ENCODE peak calls at places on chromosomes 11 and 22, in ten cellular contexts. R is stimulated activated CD4-positive, alpha-beta T cell treated with anti-CD3 and anti-CD28 coated beads, TNF-alpha, amount 100 ng/mL, for 4 hours; L is neural progenitor cell; M is nephron progenitor cell; Q is natural killer cell treated with Interleukin-12 subunit alpha and Interleukin-12 subunit beta and Interleukin-15 and Interleukin-18, amount 100 ng/mL, for 72 hours; Y is lower leg skin; V is NCI-H1092 treated with DMSO at 0.1 percent for 48 hours; T is naive thymus-derived CD8-positive, alpha-beta T cell; K is HEK293T; S is germinal center. B is an unnamed sample.

GRCh38 chr11:94613120-94613519 is 46.0 kb downstream of the PIWIL4 start:
- DNase-seq in R (no peak), L (no peak), M (no peak), Q (no peak), Y (no peak), V (no peak), T (no peak), K (no peak), S (no peak), B (no peak)

GRCh38 chr22:38863531-38864131 is 8.4 kb downstream of the CBX6 start:
- DNase-seq in R (no peak), L (no peak), M (no peak), Q (peak), Y (no peak), V (no peak), T (no peak), K (no peak), S (no peak), B (no peak)

GRCh38 chr22:35861451-35861850 is 143.8 kb downstream of the APOL5 start:
- DNase-seq in R (no peak), L (no peak), M (no peak), Q (no peak), Y (no peak), V (no peak), T (no peak), K (no peak), S (no peak), B (no peak)

GRCh38 chr11:114187173-114187572 is 109.0 kb upstream of the NNMT start:
- DNase-seq in R (no peak), L (no peak), M (no peak), Q (peak), Y (no peak), V (no peak), T (no peak), K (no peak), S (no peak), B (no peak)

GRCh38 chr22:39504071-39504470 is 2.0 kb downstream of the MIEF1 start:
- DNase-seq in R (no peak), L (no peak), M (no peak), Q (no peak), Y (no peak), V (no peak), T (no peak), K (no peak), S (no peak), B (no peak)

GRCh38 chr22:30566125-30566524 is 8.3 kb downstream of the GAL3ST1 start:
- DNase-seq in R (no peak), L (no peak), M (no peak), Q (no peak), Y (no peak), V (no peak), T (no peak), K (no peak), S (no peak), B (peak)

GRCh38 chr22:37378642-37379058 is 48.6 kb downstream of the ELFN2 start:
- DNase-seq in R (no peak), L (no peak), M (no peak), Q (no peak), Y (no peak), V (no peak), T (no peak), K (no peak), S (no peak), B (no peak)

GRCh38 chr11:70826950-70827349 is 425.4 kb downstream of the SHANK2 start:
- DNase-seq in R (no peak), L (no peak), M (no peak), Q (no peak), Y (no peak), V (peak), T (no peak), K (no peak), S (no peak), B (no peak)

GRCh38 chr22:40635008-40635939 is 1.2 kb downstream of the MRTFA start:
- DNase-seq in R (no peak), L (no peak), M (no peak), Q (no peak), Y (no peak), V (no peak), T (no peak), K (no peak), S (no peak), B (no peak)

GRCh38 chr11:34194576-34195335 is 89.3 kb downstream of the NAT10 start:
- DNase-seq in R (no peak), L (peak), M (no peak), Q (no peak), Y (no peak), V (no peak), T (no peak), K (no peak), S (no peak), B (no peak)

GRCh38 chr11:100546714-100547113 is 140.4 kb upstream of the ARHGAP42 start:
- DNase-seq in R (no peak), L (no peak), M (no peak), Q (no peak), Y (no peak), V (no peak), T (no peak), K (no peak), S (no peak), B (no peak)

GRCh38 chr11:35373284-35373933 is 45.9 kb downstream of the SLC1A2 start:
- DNase-seq in R (no peak), L (no peak), M (no peak), Q (no peak), Y (no peak), V (no peak), T (no peak), K (no peak), S (no peak), B (no peak)

GRCh38 chr11:122852071-122852831 is 14.0 kb downstream of the CRTAM start:
- DNase-seq in R (no peak), L (no peak), M (no peak), Q (no peak), Y (no peak), V (no peak), T (no peak), K (no peak), S (no peak), B (no peak)

GRCh38 chr11:94049351-94049750 is 28.2 kb downstream of the HEPHL1 start:
- DNase-seq in R (no peak), L (no peak), M (no peak), Q (no peak), Y (no peak), V (peak), T (no peak), K (no peak), S (no peak), B (no peak)

GRCh38 chr11:113387605-113388211 is at the start of gene ANKK1:
- DNase-seq in R (no peak), L (peak), M (peak), Q (no peak), Y (no peak), V (peak), T (no peak), K (no peak), S (no peak), B (peak)

GRCh38 chr22:39117585-39118191 is 20.6 kb downstream of the APOBEC3H start:
- DNase-seq in R (peak), L (peak), M (peak), Q (peak), Y (no peak), V (peak), T (peak), K (peak), S (peak), B (peak)

B was measured in Caco-2.